ENCODE peak calls at places on chromosome 11, in seven cellular contexts. S, I, X, M, P, C and A are unnamed samples.

GRCh38 chr11:14578551-14578956 is 58.4 kb upstream of the PSMA1 start:
- DNase-seq in C (peak), X (no peak), I (peak), S (no peak), P (no peak), M (peak), A (no peak)

GRCh38 chr11:61866958-61867343 is 24.4 kb downstream of the FADS3 start:
- DNase-seq in C (no peak), M (no peak), X (no peak), P (no peak), I (no peak), S (no peak), A (no peak)

GRCh38 chr11:32861850-32862577 is 30.6 kb upstream of the QSER1 start:
- DNase-seq in X (no peak), C (no peak), P (no peak), S (no peak), M (no peak), I (no peak), A (no peak)

GRCh38 chr11:120554771-120555432 is 43.4 kb downstream of the GRIK4 start:
- DNase-seq in M (no peak), S (no peak), C (no peak), I (no peak), P (no peak), X (no peak), A (no peak)

GRCh38 chr11:16773981-16774710 is 35.7 kb downstream of the C11orf58 start:
- DNase-seq in M (no peak), S (no peak), I (no peak), C (no peak), X (no peak), P (no peak), A (no peak)

GRCh38 chr11:119907934-119908760 is 179.1 kb upstream of the NECTIN1 start:
- DNase-seq in P (no peak), I (no peak), X (no peak), C (no peak), M (no peak), S (no peak), A (no peak)

GRCh38 chr11:102318469-102318868 is 1.2 kb downstream of the BIRC3 start:
- DNase-seq in X (no peak), C (peak), P (peak), I (peak), S (no peak), M (no peak), A (no peak)

GRCh38 chr11:124194696-124195418 is 11.7 kb downstream of the OR10D3 start:
- DNase-seq in C (peak), X (no peak), M (peak), P (peak), S (no peak), I (peak), A (no peak)

GRCh38 chr11:42521994-42522393 is 789.8 kb upstream of the API5 start:
- DNase-seq in I (no peak), C (no peak), X (no peak), S (no peak), P (no peak), M (no peak), A (no peak)

GRCh38 chr11:125376856-125377255 is 119.2 kb downstream of the FEZ1 start:
- DNase-seq in I (no peak), S (no peak), X (no peak), P (no peak), M (no peak), C (no peak), A (no peak)

GRCh38 chr11:10599388-10600175 is 31.1 kb upstream of the LYVE1 start:
- DNase-seq in I (no peak), C (no peak), S (peak), P (no peak), M (no peak), X (no peak), A (no peak)

GRCh38 chr11:104531075-104531474 is 367.1 kb upstream of the PDGFD start:
- DNase-seq in C (no peak), P (peak), X (no peak), M (no peak), I (no peak), S (no peak), A (no peak)

GRCh38 chr11:83257638-83258229 is 28.4 kb downstream of the CCDC90B start:
- DNase-seq in P (no peak), I (no peak), C (no peak), M (no peak), S (no peak), X (peak), A (no peak)

GRCh38 chr11:94770563-94771120 is 2.5 kb downstream of the AMOTL1 start:
- DNase-seq in S (no peak), P (no peak), M (no peak), X (no peak), C (no peak), I (no peak), A (no peak)

GRCh38 chr11:124474779-124475178 is 29.3 kb upstream of the OR8B8 start:
- DNase-seq in P (no peak), C (no peak), X (no peak), S (no peak), M (no peak), I (no peak), A (no peak)

GRCh38 chr11:1335811-1336761 is 26.7 kb upstream of the TOLLIP start:
- DNase-seq in I (peak), C (peak), S (peak), P (no peak), M (peak), X (peak), A (peak)

GRCh38 chr11:122309262-122309925 is 193.4 kb upstream of the BLID start:
- DNase-seq in I (no peak), C (no peak), X (no peak), P (no peak), M (no peak), S (no peak), A (no peak)

GRCh38 chr11:37504925-37505324 is 906.9 kb upstream of the RAG2 start:
- DNase-seq in P (no peak), M (no peak), I (no peak), X (no peak), S (no peak), C (no peak), A (no peak)

GRCh38 chr11:128508785-128509518 is 78.4 kb downstream of the ETS1 start:
- DNase-seq in X (no peak), M (no peak), S (no peak), P (no peak), C (peak), I (no peak), A (no peak)
- H3K27ac ChIP-seq in X (no peak), M (peak), S (peak), P (peak), C (peak), I (peak), A (no peak)

GRCh38 chr11:132742929-132743328 is 789.4 kb downstream of the OPCML start:
- DNase-seq in C (no peak), M (no peak), X (no peak), S (no peak), I (no peak), P (no peak), A (no peak)
- TF ChIP-seq EP300 in C (no peak), M (no peak), X (no peak), S (no peak), I (no peak), P (no peak), A (no peak)

GRCh38 chr11:66684635-66685034 is 6.9 kb upstream of the RBM4B start:
- DNase-seq in S (no peak), C (no peak), X (no peak), I (no peak), P (no peak), M (no peak), A (peak)

GRCh38 chr11:66686100-66686785 is 8.6 kb upstream of the RBM4B start:
- DNase-seq in M (no peak), X (no peak), S (no peak), C (no peak), P (no peak), I (no peak), A (no peak)

GRCh38 chr11:66683877-66684276 is 6.2 kb upstream of the RBM4B start:
- DNase-seq in P (no peak), S (no peak), M (no peak), X (no peak), C (no peak), I (no peak), A (peak)

GRCh38 chr11:66686801-66687750 is 9.4 kb upstream of the RBM4B start:
- DNase-seq in P (no peak), S (peak), M (no peak), I (no peak), X (no peak), C (no peak), A (peak)

GRCh38 chr11:66685276-66686099 is 7.8 kb upstream of the RBM4B start:
- DNase-seq in X (no peak), S (no peak), M (no peak), C (no peak), P (no peak), I (no peak), A (no peak)
- H3K27ac ChIP-seq in X (no peak), S (no peak), M (no peak), C (no peak), P (no peak), I (no peak), A (peak)

DNA sequence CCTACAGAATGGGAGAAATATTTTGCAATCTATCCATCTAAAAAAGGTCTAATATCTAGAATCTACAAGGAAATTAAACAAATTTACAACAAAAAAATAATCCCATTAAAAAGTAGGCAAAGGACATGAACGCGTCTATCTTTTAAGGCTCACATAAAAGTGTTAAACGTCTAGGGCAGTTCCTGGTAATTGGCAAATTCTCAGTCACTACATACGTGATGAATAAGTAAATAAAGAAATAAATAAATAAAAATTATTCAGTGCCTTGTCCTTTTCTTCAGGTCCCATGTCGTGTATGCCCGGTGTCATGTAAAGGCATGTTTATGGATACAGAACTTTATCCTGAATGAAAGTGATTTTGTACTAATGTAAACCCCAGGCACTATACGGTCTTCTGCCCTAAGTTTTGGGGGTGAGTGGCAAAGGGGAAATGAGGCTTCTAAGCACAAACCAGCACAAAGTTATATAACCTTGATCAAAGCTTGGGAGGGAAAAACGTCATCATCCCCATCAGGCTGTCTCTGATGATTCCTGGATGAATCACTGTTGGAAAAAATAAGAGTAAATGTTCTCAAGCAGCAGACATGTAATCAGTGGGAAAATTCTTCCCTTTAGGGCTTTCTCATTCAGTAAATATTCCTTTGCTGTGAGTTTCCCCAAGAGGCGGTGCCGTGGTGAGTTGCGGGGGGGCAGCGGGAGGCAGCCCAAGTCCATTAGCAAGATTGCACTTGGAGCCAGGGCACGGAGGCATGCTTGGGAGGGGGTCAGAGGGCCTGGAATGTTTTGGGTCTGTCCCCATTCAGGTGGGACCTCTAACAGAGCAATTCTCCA is 30.4 kb upstream of the MICAL2 start:
- DNase-seq in P (peak), M (peak), C (no peak), X (peak), I (peak), S (peak), A (peak)
- TF ChIP-seq EP300 in P (peak), M (peak), C (peak), X (peak), I (peak), S (peak), A (peak)

GRCh38 chr11:63494936-63495335 is 4.0 kb upstream of the PLAAT5 start:
- DNase-seq in M (no peak), P (no peak), S (no peak), C (no peak), I (peak), X (no peak), A (no peak)
- H3K27ac ChIP-seq in M (no peak), P (no peak), S (no peak), C (no peak), I (peak), X (no peak), A (no peak)

GRCh38 chr11:74806267-74806666 is 57.6 kb downstream of the RNF169 start:
- DNase-seq in C (no peak), M (no peak), X (no peak), I (no peak), S (no peak), P (no peak), A (no peak)
- TF ChIP-seq EP300 in C (no peak), M (no peak), X (no peak), I (no peak), S (no peak), P (no peak), A (no peak)